ENCODE peak calls at places on chromosomes 12 and 14, in six cellular contexts. F, D, B, C, I and J are unnamed samples.
A peak's percentile ranks its signal among the peaks of the same experiment; 100 is the strongest.

GRCh38 chr14:90458536-90458935 is 61.7 kb downstream of the CALM1 start:
- DNase-seq in C (no peak), F (no peak), B (no peak), I (no peak), D (no peak), J (peak; percentile 39)

GRCh38 chr12:70875628-70876027 is 44.9 kb downstream of the PTPRR start:
- DNase-seq in I (no peak), C (no peak), F (no peak), D (no peak), B (no peak), J (no peak)

GRCh38 chr14:61502459-61503093 is 181.2 kb downstream of the PRKCH start:
- DNase-seq in C (no peak), B (no peak), D (no peak), F (no peak), I (no peak), J (peak; percentile 67)

GRCh38 chr12:49873361-49873934 is 30.3 kb downstream of the FAIM2 start:
- DNase-seq in B (no peak), I (no peak), D (no peak), C (peak; percentile 13), F (peak; percentile 79), J (no peak)

GRCh38 chr14:101035466-101036225 is 132.1 kb upstream of the RTL1 start:
- DNase-seq in B (no peak), C (no peak), F (no peak), D (no peak), I (no peak), J (no peak)

GRCh38 chr12:92574911-92575570 is 127.7 kb upstream of the PLEKHG7 start:
- DNase-seq in I (no peak), B (no peak), C (no peak), F (no peak), D (no peak), J (no peak)

GRCh38 chr14:96091941-96092411 is 52.8 kb downstream of the C14orf132 start:
- DNase-seq in C (no peak), D (no peak), I (no peak), F (no peak), B (no peak), J (no peak)

GRCh38 chr12:66620703-66621102 is 58.2 kb downstream of the GRIP1 start:
- DNase-seq in F (no peak), B (no peak), D (no peak), I (no peak), C (no peak), J (no peak)

GRCh38 chr14:87567926-87568325 is 425.1 kb downstream of the GALC start:
- DNase-seq in I (no peak), F (no peak), C (no peak), B (no peak), D (no peak), J (no peak)

GRCh38 chr12:55745361-55746146 is 2.6 kb downstream of the GDF11 start:
- DNase-seq in B (no peak), D (peak; percentile 38), C (no peak), F (peak; percentile 68), I (no peak), J (no peak)

GRCh38 chr12:42482086-42482819 is 107.3 kb downstream of the PRICKLE1 start:
- DNase-seq in D (peak; percentile 70), C (peak; percentile 69), F (peak; percentile 56), B (no peak), I (no peak), J (no peak)

GRCh38 chr12:71973687-71974086 is 35.0 kb downstream of the TPH2 start:
- DNase-seq in B (no peak), C (no peak), F (no peak), D (no peak), I (no peak), J (no peak)

GRCh38 chr12:72057330-72057911 is 118.8 kb downstream of the TPH2 start:
- DNase-seq in B (no peak), D (no peak), C (no peak), F (no peak), I (no peak), J (peak; percentile 36)

DNA sequence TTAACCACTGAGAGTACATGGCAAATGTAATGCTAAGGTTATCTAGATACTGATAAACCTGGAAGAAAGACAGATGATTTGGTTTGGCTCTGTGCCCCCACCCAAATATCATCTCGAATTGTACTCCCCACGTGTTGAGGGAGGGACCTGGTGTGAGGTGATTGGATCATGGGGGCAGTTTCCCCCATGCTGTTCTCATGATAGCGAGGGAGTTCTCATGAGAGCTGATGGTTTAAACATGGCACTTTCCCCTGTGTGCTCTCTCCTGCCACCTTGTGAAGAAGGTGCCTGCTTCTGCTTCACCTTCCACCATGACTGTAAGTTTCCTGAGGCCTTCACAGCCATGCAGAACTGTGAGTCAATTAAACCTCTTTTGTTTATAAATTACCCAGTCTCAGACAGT is 14.2 kb downstream of the NOXRED1 start:
- DNase-seq in D (peak; percentile 52), C (peak; percentile 41), B (no peak), I (no peak), F (peak; percentile 4), J (peak; percentile 30)
- TF ChIP-seq CTCF in D (peak; percentile 60), C (peak; percentile 54), B (peak; percentile 36), I (no peak), F (no peak), J (no peak)

GRCh38 chr12:128075332-128075731 is 191.6 kb upstream of the TMEM132C start:
- DNase-seq in B (no peak), I (no peak), F (no peak), D (no peak), C (no peak), J (no peak)

GRCh38 chr12:128068211-128068610 is 198.8 kb upstream of the TMEM132C start:
- DNase-seq in D (no peak), B (no peak), I (no peak), C (no peak), F (no peak), J (no peak)

GRCh38 chr12:128073937-128074336 is 193.0 kb upstream of the TMEM132C start:
- DNase-seq in D (no peak), I (no peak), F (no peak), B (no peak), C (no peak), J (no peak)

DNA sequence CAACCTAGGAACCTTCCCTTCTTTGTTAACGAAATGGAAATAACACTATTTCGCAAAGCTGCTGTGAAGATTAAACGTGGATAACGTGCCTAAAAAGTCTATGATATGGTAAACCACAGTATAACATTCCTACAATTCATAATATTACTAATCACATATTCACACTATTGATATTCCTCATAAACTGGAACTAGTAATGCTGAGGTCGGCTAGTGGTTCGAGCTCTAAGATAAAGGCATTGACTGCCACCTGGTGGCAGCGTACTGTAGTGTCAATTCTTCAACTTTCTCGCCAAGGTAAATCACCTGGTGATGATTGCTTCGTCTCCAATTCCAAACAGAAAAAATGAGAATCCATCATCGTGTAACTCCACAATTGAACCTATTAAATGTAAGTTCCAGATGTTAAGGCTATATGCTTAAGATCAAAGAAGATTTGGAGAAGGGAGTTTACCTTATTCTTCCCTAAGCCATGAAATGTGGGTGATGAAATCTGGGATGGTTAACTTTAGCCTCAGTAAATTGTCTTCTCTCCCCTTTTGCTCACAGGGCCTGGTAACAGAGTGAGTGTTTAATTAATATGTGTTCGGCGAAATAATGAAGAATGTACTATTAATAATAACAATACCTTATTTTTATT is 197.5 kb upstream of the TMEM132C start:
- DNase-seq in C (peak; percentile 92), F (peak; percentile 15), B (peak; percentile 27), I (peak; percentile 47), D (peak; percentile 60), J (peak; percentile 38)
- TF ChIP-seq CTCF in C (peak; percentile 95), F (peak; percentile 48), B (peak; percentile 67), I (peak; percentile 52), D (peak; percentile 76), J (peak; percentile 40)

GRCh38 chr14:86464386-86464785 is 934.4 kb downstream of the FLRT2 start:
- DNase-seq in F (peak; percentile 34), D (no peak), C (no peak), B (no peak), I (no peak), J (no peak)

GRCh38 chr14:86457729-86458128 is 927.8 kb downstream of the FLRT2 start:
- DNase-seq in C (no peak), D (no peak), F (peak; percentile 57), B (no peak), I (no peak), J (no peak)

DNA sequence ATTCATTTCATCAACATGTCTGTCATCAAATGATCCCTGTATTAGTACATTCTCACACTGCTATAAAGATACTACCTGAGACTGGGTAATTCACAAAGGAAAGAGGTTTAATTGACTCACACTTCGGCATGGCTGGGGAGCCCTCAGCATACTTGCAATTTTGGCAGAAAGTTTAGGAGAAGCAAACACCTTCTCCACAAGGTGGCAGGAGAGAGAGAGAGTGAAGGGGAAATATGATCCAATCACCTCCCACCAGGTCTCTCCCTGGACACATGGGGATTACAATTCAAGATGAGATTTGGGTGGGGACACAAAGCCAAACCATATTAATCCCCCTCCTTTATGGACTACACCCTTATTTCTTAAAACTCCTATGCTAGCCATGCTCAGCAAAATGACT is 932.2 kb downstream of the FLRT2 start:
- DNase-seq in D (peak; percentile 52), I (no peak), C (peak; percentile 26), F (peak; percentile 26), B (peak; percentile 27), J (peak; percentile 52)
- TF ChIP-seq CTCF in D (peak; percentile 67), I (peak; percentile 4), C (peak; percentile 43), F (peak; percentile 3), B (peak; percentile 56), J (peak; percentile 28)

DNA sequence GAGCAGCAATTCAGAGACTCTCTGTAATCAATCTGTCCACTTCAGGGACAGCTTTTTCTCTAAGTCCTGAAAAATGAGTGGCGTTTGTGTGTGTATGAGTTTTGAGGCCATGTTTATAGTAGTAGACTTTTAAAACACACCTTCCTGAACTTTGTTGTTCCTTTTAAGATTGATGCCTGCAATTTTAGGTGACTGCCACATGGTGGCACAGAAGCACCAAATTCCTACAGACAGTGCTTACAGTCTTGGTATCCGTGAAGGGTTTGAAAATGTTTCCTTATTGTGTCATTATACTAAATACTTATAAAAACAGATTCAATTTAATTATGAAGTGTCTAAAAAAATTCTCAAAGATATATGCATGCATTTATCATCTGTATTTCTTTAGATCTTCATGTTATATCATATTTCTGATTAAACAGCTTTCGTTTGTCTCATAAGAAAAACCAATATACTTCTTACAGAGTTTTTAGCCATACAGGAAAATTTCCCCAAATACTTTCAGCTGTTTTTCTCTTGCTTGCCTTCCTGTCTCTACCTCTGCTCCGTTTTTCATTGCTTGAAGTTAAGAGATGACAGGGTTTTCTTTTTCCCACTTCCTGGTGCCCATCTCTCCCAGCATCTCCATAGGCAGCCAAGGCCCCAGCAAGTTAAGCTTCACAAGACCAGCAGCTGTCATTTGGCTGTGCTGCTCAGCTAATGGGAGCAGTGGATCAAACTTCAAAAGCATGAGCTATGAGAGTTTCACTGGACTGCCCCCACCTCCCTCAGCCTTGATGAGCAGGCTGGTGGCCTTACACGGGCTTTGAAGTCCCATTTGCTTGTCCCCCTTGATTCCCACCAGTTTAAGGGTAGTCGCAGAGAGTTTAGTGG is 259.6 kb downstream of the AKAP6 start:
- DNase-seq in C (peak; percentile 77), F (peak; percentile 81), B (peak; percentile 13), I (peak; percentile 39), D (peak; percentile 82), J (peak; percentile 67)
- TF ChIP-seq CTCF in C (peak; percentile 97), F (peak; percentile 88), B (peak; percentile 73), I (peak; percentile 73), D (peak; percentile 88), J (peak; percentile 84)

DNA sequence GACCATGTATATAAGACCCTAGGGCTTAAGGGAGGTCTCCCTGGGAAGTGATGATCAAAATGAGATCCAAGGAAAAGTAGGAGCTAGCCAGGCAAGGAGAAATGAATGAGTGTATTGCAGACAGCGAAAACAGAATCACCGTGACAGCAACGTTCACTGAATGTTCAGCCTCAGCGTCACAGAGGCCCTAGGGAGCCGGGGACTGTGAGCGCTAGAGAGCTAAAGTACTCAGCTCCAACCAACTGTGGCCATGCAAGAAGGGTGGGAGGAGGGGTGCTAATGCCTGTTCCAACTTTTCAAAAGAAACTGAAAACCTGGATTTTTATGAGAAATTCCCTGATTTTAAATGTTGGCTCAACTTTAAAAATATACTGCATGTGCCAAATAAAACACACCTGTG is 105.5 kb upstream of the CCND2 start:
- DNase-seq in D (no peak), F (no peak), B (no peak), I (no peak), C (no peak), J (no peak)
- TF ChIP-seq CTCF in D (no peak), F (no peak), B (no peak), I (no peak), C (no peak), J (no peak)